ENCODE peak calls at places on chromosome 21, in nine cellular contexts. M is body of pancreas, D is bronchial epithelial cell, Y is right cardiac atrium, V is adipocyte, W is AG10803, O is AG09309, T is tibial artery, G is MM.1S. R is an unnamed sample.

GRCh38 chr21:23478381-23478780 is 2128.9 kb downstream of the MRPL39 start:
- DNase-seq in M (no peak), D (no peak), Y (no peak), V (no peak), W (no peak), O (no peak), T (no peak), G (no peak), R (no peak)

GRCh38 chr21:34726627-34727337 is 58.0 kb downstream of the CLIC6 start:
- DNase-seq in M (no peak), D (no peak), Y (no peak), V (peak), W (no peak), O (no peak), T (peak), G (no peak), R (no peak)

GRCh38 chr21:31273278-31273677 is 70.8 kb downstream of the TIAM1 start:
- DNase-seq in M (no peak), D (peak), Y (no peak), V (no peak), W (no peak), O (no peak), T (no peak), G (no peak), R (no peak)

GRCh38 chr21:43365611-43366426 is 61.1 kb downstream of the SIK1 start:
- DNase-seq in M (no peak), D (no peak), Y (peak), V (no peak), W (no peak), O (no peak), T (no peak), G (no peak), R (peak)

GRCh38 chr21:42245348-42246185 is 26.6 kb downstream of the ABCG1 start:
- DNase-seq in M (no peak), D (no peak), Y (no peak), V (no peak), W (no peak), O (no peak), T (no peak), G (no peak), R (no peak)

GRCh38 chr21:42145569-42146250 is 73.2 kb upstream of the ABCG1 start:
- DNase-seq in M (peak), D (no peak), Y (no peak), V (peak), W (peak), O (peak), T (peak), G (peak), R (peak)

GRCh38 chr21:15557925-15558324 is 171.9 kb upstream of the USP25 start:
- DNase-seq in M (no peak), D (no peak), Y (no peak), V (no peak), W (no peak), O (no peak), T (no peak), G (peak), R (no peak)

GRCh38 chr21:35222021-35222420 is 172.9 kb upstream of the RUNX1 start:
- DNase-seq in M (no peak), D (no peak), Y (no peak), V (no peak), W (no peak), O (no peak), T (no peak), G (peak), R (no peak)

GRCh38 chr21:41170442-41170841 is 2.5 kb downstream of the BACE2 start:
- DNase-seq in M (peak), D (peak), Y (peak), V (peak), W (peak), O (no peak), T (no peak), G (peak), R (no peak)

GRCh38 chr21:34825101-34825500 is 156.3 kb downstream of the CLIC6 start:
- DNase-seq in M (no peak), D (no peak), Y (no peak), V (no peak), W (no peak), O (no peak), T (no peak), G (no peak), R (no peak)

GRCh38 chr21:15732290-15732995 is 2.7 kb downstream of the USP25 start:
- DNase-seq in M (peak), D (peak), Y (no peak), V (peak), W (peak), O (no peak), T (no peak), G (peak), R (no peak)

GRCh38 chr21:43734131-43734634 is 15.3 kb downstream of the PDXK start:
- DNase-seq in M (peak), D (peak), Y (peak), V (no peak), W (no peak), O (no peak), T (no peak), G (no peak), R (no peak)

GRCh38 chr21:37383784-37384311 is 17.3 kb downstream of the DYRK1A start:
- DNase-seq in M (no peak), D (no peak), Y (no peak), V (no peak), W (no peak), O (no peak), T (no peak), G (no peak), R (no peak)

GRCh38 chr21:36699546-36700294 is 805 bp downstream of the SIM2 start:
- DNase-seq in M (no peak), D (no peak), Y (no peak), V (no peak), W (no peak), O (no peak), T (no peak), G (no peak), R (no peak)

GRCh38 chr21:43300496-43301423 is 126.2 kb downstream of the SIK1 start:
- DNase-seq in M (no peak), D (peak), Y (peak), V (peak), W (no peak), O (no peak), T (peak), G (no peak), R (no peak)

GRCh38 chr21:17101696-17102095 is 411.1 kb upstream of the CXADR start:
- DNase-seq in M (no peak), D (no peak), Y (no peak), V (no peak), W (no peak), O (no peak), T (no peak), G (no peak), R (no peak)

GRCh38 chr21:42784896-42785451 is 94.4 kb downstream of the WDR4 start:
- DNase-seq in M (no peak), D (no peak), Y (no peak), V (no peak), W (no peak), O (no peak), T (no peak), G (no peak), R (no peak)

GRCh38 chr21:41929248-41929647 is 24.6 kb downstream of the C2CD2 start:
- DNase-seq in M (no peak), D (no peak), Y (no peak), V (no peak), W (no peak), O (no peak), T (no peak), G (no peak), R (no peak)

GRCh38 chr21:31524140-31524539 is 135.4 kb upstream of the SOD1 start:
- DNase-seq in M (no peak), D (no peak), Y (no peak), V (no peak), W (no peak), O (no peak), T (no peak), G (no peak), R (no peak)

GRCh38 chr21:36788116-36788515 is 89.2 kb downstream of the SIM2 start:
- DNase-seq in M (no peak), D (no peak), Y (no peak), V (peak), W (no peak), O (no peak), T (no peak), G (no peak), R (no peak)

GRCh38 chr21:36700295-36700960 is 1.5 kb downstream of the SIM2 start:
- DNase-seq in M (no peak), D (no peak), Y (no peak), V (no peak), W (no peak), O (no peak), T (no peak), G (no peak), R (no peak)

GRCh38 chr21:26846036-26846931 is 1.1 kb upstream of the ADAMTS1 start:
- DNase-seq in M (peak), D (peak), Y (peak), V (peak), W (peak), O (no peak), T (peak), G (no peak), R (peak)

GRCh38 chr21:37593015-37593414 is 226.4 kb downstream of the DYRK1A start:
- DNase-seq in M (no peak), D (no peak), Y (no peak), V (no peak), W (no peak), O (no peak), T (no peak), G (no peak), R (no peak)

GRCh38 chr21:40271169-40271568 is 403.9 kb downstream of the PCP4 start:
- DNase-seq in M (no peak), D (no peak), Y (no peak), V (no peak), W (no peak), O (no peak), T (no peak), G (no peak), R (no peak)

GRCh38 chr21:29316029-29316742 is 17.5 kb downstream of the BACH1 start:
- DNase-seq in M (no peak), D (no peak), Y (no peak), V (no peak), W (no peak), O (no peak), T (no peak), G (no peak), R (no peak)

GRCh38 chr21:23811802-23812201 is 1795.5 kb downstream of the MRPL39 start:
- DNase-seq in M (no peak), D (no peak), Y (no peak), V (no peak), W (no peak), O (no peak), T (no peak), G (peak), R (no peak)

GRCh38 chr21:28832013-28832714 is 160.5 kb downstream of the LTN1 start:
- DNase-seq in M (no peak), D (peak), Y (no peak), V (no peak), W (peak), O (no peak), T (no peak), G (peak), R (no peak)

GRCh38 chr21:41250519-41250918 is 66.1 kb upstream of the FAM3B start:
- DNase-seq in M (peak), D (peak), Y (peak), V (no peak), W (peak), O (no peak), T (no peak), G (no peak), R (no peak)

GRCh38 chr21:15365751-15366392 is 301.1 kb upstream of the NRIP1 start:
- DNase-seq in M (no peak), D (peak), Y (no peak), V (no peak), W (no peak), O (no peak), T (no peak), G (no peak), R (no peak)

GRCh38 chr21:24023936-24024335 is 1583.3 kb downstream of the MRPL39 start:
- DNase-seq in M (no peak), D (no peak), Y (no peak), V (no peak), W (no peak), O (no peak), T (no peak), G (no peak), R (no peak)

GRCh38 chr21:15688809-15689208 is 41.0 kb upstream of the USP25 start:
- DNase-seq in M (no peak), D (no peak), Y (no peak), V (peak), W (no peak), O (peak), T (no peak), G (peak), R (no peak)

GRCh38 chr21:36709030-36709867 is 10.3 kb downstream of the SIM2 start:
- DNase-seq in M (peak), D (no peak), Y (no peak), V (no peak), W (no peak), O (no peak), T (peak), G (no peak), R (no peak)

GRCh38 chr21:28427356-28428022 is 565.2 kb downstream of the LTN1 start:
- DNase-seq in M (no peak), D (peak), Y (no peak), V (no peak), W (peak), O (no peak), T (no peak), G (no peak), R (no peak)

GRCh38 chr21:36976882-36977651 is 10.6 kb upstream of the HLCS start:
- DNase-seq in M (peak), D (peak), Y (no peak), V (peak), W (peak), O (peak), T (no peak), G (peak), R (peak)

GRCh38 chr21:35559128-35559831 is 501.0 kb downstream of the SETD4 start:
- DNase-seq in M (no peak), D (peak), Y (no peak), V (peak), W (peak), O (peak), T (no peak), G (no peak), R (no peak)

GRCh38 chr21:43750339-43751033 is 25.6 kb downstream of the CSTB start:
- DNase-seq in M (no peak), D (no peak), Y (no peak), V (no peak), W (no peak), O (no peak), T (no peak), G (no peak), R (no peak)

DNA sequence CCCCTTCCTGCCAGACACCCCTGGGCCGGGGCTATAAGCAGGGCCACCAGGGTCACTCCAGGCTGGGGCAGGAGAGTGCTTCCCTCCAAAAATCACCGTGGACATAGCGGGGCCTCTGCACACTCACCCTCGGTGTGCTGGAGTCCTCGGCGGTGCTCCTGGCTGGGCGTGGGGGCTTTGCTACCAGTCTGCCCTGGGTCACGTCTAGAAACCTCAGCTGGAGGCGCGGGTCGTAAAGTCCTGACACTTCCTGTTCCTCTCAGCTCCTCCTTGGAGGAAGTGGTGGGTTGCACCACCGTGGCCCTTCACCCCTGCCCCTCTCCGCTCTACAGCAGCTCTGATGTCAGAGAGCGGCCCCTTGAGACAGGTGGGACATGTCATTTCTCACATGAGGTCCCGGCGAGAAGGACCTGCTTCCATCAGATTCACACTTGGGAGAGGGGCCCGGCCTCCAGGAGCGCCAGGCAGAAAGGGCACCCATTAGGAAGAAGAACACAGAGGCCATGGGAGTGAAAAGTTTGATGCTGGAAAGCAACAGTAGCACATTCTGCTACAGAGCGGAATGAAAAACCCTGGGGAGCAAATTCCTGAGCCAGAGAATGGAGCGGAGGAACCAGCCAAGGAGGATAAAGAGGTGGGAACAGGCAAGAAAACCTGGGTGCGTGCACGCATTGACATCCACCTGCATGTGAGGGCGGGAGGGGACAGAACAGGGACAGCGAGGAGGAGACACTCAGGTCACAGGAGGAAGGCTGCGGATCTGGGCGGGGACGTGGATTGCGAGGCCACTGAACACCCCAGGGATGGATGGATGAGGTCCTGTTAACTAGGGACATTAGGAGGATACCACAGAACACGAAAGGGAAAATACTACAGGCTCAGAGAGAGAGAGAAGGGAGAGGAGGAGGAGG is at the start of gene ITGB2:
- DNase-seq in M (no peak), D (no peak), Y (peak), V (no peak), W (no peak), O (no peak), T (no peak), G (no peak), R (no peak)
- H3K4me3 ChIP-seq in M (no peak), D (no peak), Y (peak), V (no peak), W (no peak), O (no peak), T (peak), G (no peak), R (no peak)

DNA sequence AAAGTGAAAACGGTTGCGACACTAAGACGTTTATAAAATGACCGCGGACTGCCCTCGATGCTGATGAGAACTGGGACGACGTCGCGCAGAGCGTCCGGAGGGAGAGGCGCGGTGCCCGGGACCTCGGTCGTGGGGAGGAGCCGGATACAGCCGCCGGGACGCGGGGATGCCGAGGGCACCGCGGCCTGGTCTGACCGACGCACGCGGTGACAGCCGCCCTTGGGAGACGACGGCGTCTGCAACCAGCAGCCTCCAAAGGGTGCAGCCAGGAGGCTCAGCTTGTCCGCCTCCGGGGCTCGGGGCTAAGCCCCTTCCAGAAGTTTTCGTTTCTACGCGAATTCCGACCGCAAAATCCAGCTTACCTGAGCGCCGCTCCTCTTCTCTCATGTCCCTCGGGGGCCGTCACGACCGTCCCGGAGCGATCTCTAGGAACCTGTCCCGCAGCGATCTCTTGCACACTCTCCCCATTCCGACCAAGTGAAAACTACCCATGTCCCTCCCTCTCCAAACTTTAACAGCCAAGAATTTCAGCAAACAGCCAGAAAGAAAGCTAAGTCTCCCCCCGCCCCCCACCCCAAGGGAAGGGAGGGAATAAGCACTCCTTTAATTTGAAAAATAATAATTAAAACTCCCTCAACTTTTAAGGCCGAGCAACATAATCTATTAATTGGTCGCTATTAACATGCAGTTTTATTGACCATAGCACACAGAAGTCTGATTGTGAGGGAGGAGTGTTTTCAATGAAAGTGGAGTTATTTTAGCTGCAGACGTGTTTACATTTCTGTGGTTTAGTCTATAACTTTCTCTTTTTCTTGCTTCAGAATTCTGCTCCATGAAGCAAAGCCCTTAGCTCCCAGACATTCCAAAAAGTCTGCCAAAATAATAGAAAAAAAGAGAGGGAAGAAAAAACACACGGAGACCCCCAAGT is 144.2 kb upstream of the ETS2 start:
- DNase-seq in M (no peak), D (no peak), Y (peak), V (peak), W (peak), O (no peak), T (peak), G (no peak), R (peak)
- H3K4me3 ChIP-seq in M (no peak), D (peak), Y (peak), V (peak), W (peak), O (peak), T (peak), G (no peak), R (peak)

DNA sequence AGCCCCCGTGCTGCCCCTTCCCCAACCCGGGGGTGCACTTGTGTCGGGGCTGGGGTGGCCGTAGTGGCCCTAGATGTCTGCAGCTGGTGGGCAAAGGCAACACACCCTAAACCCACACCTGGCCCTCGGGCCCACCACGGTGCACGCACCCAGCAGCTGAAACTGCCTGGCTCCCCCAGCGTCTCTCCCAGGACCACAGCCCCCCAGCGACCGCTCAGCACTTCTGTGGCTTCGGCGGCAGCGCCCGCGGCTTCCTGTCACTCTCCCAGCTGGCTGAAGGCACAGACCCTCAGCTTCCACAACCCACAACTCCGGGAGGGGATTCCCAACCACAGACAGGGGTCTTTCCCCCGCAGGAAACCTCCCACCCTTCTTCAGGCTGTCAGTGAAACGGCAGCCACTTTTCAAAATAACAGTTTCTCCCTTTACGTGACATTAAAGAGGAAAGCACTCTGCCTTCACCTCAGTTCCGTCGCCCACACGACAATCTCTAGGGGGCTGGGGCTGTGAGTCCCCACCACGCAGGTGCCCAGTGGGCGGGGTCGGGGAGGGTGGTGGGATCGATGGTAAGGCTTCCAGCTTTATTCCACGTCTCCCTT is 40.7 kb upstream of the COL6A2 start:
- DNase-seq in M (no peak), D (no peak), Y (peak), V (no peak), W (no peak), O (no peak), T (no peak), G (no peak), R (no peak)
- H3K4me3 ChIP-seq in M (no peak), D (no peak), Y (no peak), V (peak), W (no peak), O (no peak), T (no peak), G (no peak), R (no peak)

GRCh38 chr21:21715286-21715969 is 717.2 kb downstream of the NCAM2 start:
- DNase-seq in M (no peak), D (no peak), Y (no peak), V (peak), W (peak), O (no peak), T (no peak), G (no peak), R (no peak)

GRCh38 chr21:21712761-21713558 is 714.8 kb downstream of the NCAM2 start:
- DNase-seq in M (no peak), D (no peak), Y (no peak), V (peak), W (peak), O (no peak), T (no peak), G (no peak), R (no peak)

DNA sequence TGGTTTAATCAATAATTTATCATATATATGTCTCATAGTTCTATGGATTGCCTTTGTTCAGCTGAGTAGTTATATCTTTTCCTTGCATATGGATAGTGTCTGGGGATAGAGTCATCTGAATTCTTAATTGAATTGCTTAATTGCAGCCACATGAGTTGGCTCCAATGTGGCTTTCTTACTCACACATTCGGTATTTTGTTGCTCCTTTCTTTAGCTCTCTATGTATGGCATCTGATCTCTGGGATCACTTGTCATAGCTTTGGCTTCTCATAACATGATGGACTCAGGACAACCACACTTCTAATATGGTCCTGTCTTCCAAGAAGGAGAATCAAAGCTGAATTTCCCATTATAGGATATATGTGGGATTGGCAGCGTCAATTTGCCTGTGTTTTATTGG is 716.2 kb downstream of the NCAM2 start:
- DNase-seq in M (no peak), D (peak), Y (no peak), V (peak), W (peak), O (no peak), T (no peak), G (no peak), R (no peak)
- H3K4me3 ChIP-seq in M (no peak), D (no peak), Y (no peak), V (peak), W (no peak), O (no peak), T (no peak), G (no peak), R (no peak)

R was measured in ovary.